ENCODE peak calls at places on chromosome 6, in five cellular contexts. K is IMR-90, O is K562, U is GM12878, M is HepG2. H is an unnamed sample.

GRCh38 chr6:3849681-3850450 is 693 bp downstream of the FAM50B start:
- DNase-seq in U (no peak), M (no peak), K (no peak), O (no peak), H (no peak)

GRCh38 chr6:15752820-15753219 is 90.0 kb upstream of the DTNBP1 start:
- DNase-seq in K (no peak), M (peak), U (no peak), O (peak), H (peak)

GRCh38 chr6:137213331-137213740 is 5.8 kb downstream of the IFNGR1 start:
- DNase-seq in O (no peak), M (no peak), U (no peak), K (no peak), H (no peak)

GRCh38 chr6:148144917-148145521 is 197.6 kb upstream of the SASH1 start:
- DNase-seq in O (peak), K (peak), M (peak), U (no peak), H (peak)

GRCh38 chr6:17826301-17826700 is 119.6 kb upstream of the NUP153 start:
- DNase-seq in U (no peak), K (no peak), O (no peak), M (no peak), H (no peak)

GRCh38 chr6:48099713-48100675 is 11.0 kb downstream of the PTCHD4 start:
- DNase-seq in O (no peak), M (no peak), K (no peak), U (no peak), H (no peak)

GRCh38 chr6:106037060-106037459 is 49.1 kb upstream of the PRDM1 start:
- DNase-seq in O (no peak), U (no peak), M (no peak), K (peak), H (no peak)

GRCh38 chr6:17877196-17877889 is 110.1 kb downstream of the KIF13A start:
- DNase-seq in M (no peak), U (no peak), K (peak), O (no peak), H (peak)

GRCh38 chr6:43070028-43070632 is 6.0 kb upstream of the PTK7 start:
- DNase-seq in M (peak), O (peak), U (no peak), K (peak), H (peak)

GRCh38 chr6:40631760-40632159 is 44.6 kb upstream of the LRFN2 start:
- DNase-seq in O (no peak), K (no peak), U (no peak), M (no peak), H (no peak)

GRCh38 chr6:161021978-161022743 is 30.6 kb downstream of the MAP3K4 start:
- DNase-seq in M (peak), K (no peak), U (no peak), O (no peak), H (no peak)

GRCh38 chr6:22470454-22471368 is 98.7 kb upstream of the HDGFL1 start:
- DNase-seq in O (no peak), M (no peak), U (peak), K (peak), H (peak)

GRCh38 chr6:93792751-93793150 is 373.4 kb upstream of the EPHA7 start:
- DNase-seq in K (peak), U (no peak), M (no peak), O (no peak), H (no peak)
- TF ChIP-seq CEBPB in K (no peak), U (no peak), M (no peak), O (no peak), H (no peak)

DNA sequence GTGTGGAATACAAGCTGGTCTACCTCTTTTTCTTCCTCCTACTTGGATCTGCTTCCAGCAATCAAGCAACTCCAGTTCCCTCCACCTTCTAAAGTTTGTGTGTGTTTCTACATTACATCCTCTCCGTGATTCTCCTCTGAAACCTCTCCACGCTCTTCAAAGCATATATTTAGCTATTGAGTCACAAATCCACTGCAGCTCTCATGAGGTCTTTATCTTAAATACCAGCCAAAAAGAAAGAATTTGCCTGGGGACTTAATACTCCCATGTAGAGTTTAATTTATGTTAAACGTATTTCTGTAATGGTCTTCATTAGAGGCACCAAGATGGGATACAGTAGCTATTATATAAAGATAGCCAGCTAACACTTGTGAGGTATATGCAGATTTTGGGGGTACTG is 78.7 kb downstream of the FOXC1 start:
- DNase-seq in M (no peak), O (no peak), U (no peak), K (no peak), H (no peak)
- H3K4me2 ChIP-seq in M (no peak), O (no peak), U (no peak), K (no peak), H (no peak)

GRCh38 chr6:35497571-35498406 is 910 bp upstream of the TEAD3 start:
- DNase-seq in O (peak), U (no peak), K (peak), M (peak), H (peak)
- TF ChIP-seq SMC3 in O (no peak), U (no peak), K (no peak), M (no peak), H (no peak)

GRCh38 chr6:66986940-66987339 is 1279.9 kb upstream of the EYS start:
- DNase-seq in M (peak), O (no peak), U (no peak), K (no peak), H (no peak)
- TF ChIP-seq CEBPB in M (no peak), O (no peak), U (no peak), K (no peak), H (no peak)

GRCh38 chr6:166664135-166664534 is 37.1 kb upstream of the RPS6KA2 start:
- DNase-seq in M (no peak), U (no peak), O (no peak), K (peak), H (no peak)
- H3K4me2 ChIP-seq in M (no peak), U (no peak), O (no peak), K (no peak), H (no peak)

GRCh38 chr6:5338177-5338960 is 77.1 kb downstream of the FARS2 start:
- DNase-seq in U (peak), O (no peak), K (no peak), M (no peak), H (no peak)

GRCh38 chr6:5344038-5344437 is 82.7 kb downstream of the FARS2 start:
- DNase-seq in O (no peak), K (no peak), M (no peak), U (no peak), H (no peak)

GRCh38 chr6:5339757-5340156 is 78.4 kb downstream of the FARS2 start:
- DNase-seq in U (no peak), M (no peak), O (no peak), K (no peak), H (no peak)

GRCh38 chr6:5345324-5345723 is 84.0 kb downstream of the FARS2 start:
- DNase-seq in M (no peak), O (no peak), U (no peak), K (no peak), H (no peak)

DNA sequence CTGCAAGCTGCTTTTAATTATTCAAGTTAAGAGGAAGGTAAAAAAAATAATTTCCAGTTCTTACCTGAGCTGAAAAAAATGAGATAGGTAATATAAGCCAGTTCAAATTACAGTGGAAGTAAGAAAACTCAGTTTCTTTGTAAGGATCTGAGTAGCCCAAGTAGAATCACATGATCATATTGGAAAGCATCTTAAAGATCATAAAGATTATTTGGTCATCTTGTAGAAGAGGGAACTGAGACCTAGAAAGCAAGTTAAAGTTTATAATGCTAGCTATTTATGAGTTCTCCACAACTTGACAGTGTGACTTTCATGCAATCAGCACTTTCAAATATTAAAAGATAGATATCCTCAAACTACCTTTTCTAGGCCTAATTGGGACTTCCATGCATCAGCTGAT is 80.5 kb downstream of the FARS2 start:
- DNase-seq in U (no peak), O (no peak), M (no peak), K (no peak), H (no peak)
- TF ChIP-seq SMC3 in U (no peak), O (no peak), M (no peak), K (no peak), H (no peak)

GRCh38 chr6:152063170-152063921 is 255.9 kb downstream of the ESR1 start:
- DNase-seq in M (peak), O (no peak), U (no peak), K (no peak), H (no peak)
- TF ChIP-seq CEBPB in M (no peak), O (no peak), U (no peak), K (no peak), H (no peak)

H was measured in A549.